ENCODE peak calls at places on chromosomes 3 and 15, in eight cellular contexts. R is NT2/D1; H is GM23338; Y is A549; L is CD8-positive, alpha-beta memory T cell; W is sigmoid colon; S is CD8-positive, alpha-beta T cell; A is fibroblast of lung. I is an unnamed sample.

GRCh38 chr15:58908550-58909309 is 24.7 kb downstream of the SLTM start:
- DNase-seq in R (no peak), H (no peak), Y (no peak), L (no peak), W (no peak), S (no peak), A (no peak), I (no peak)

GRCh38 chr3:52439426-52440248 is 5.3 kb downstream of the SEMA3G start:
- DNase-seq in R (no peak), H (no peak), Y (no peak), L (no peak), W (peak; percentile 62), S (no peak), A (no peak), I (peak; percentile 47)

GRCh38 chr3:98732239-98733054 is 30.7 kb upstream of the ST3GAL6 start:
- DNase-seq in R (peak; percentile 47), H (peak; percentile 78), Y (peak; percentile 55), L (no peak), W (peak; percentile 72), S (no peak), A (peak; percentile 35), I (peak; percentile 86)

GRCh38 chr15:49918106-49918505 is 200.9 kb downstream of the ATP8B4 start:
- DNase-seq in R (no peak), H (no peak), Y (no peak), L (no peak), W (no peak), S (no peak), A (peak; percentile 34), I (no peak)

GRCh38 chr15:70853855-70854668 is at the start of gene LARP6:
- DNase-seq in R (peak; percentile 23), H (peak; percentile 72), Y (peak; percentile 59), L (no peak), W (peak; percentile 73), S (no peak), A (peak; percentile 49), I (no peak)

GRCh38 chr15:39553947-39554731 is 26.7 kb upstream of the THBS1 start:
- DNase-seq in R (no peak), H (no peak), Y (no peak), L (no peak), W (peak; percentile 85), S (no peak), A (no peak), I (no peak)

GRCh38 chr15:39594056-39594763 is 13.3 kb downstream of the THBS1 start:
- DNase-seq in R (no peak), H (no peak), Y (no peak), L (peak; percentile 18), W (no peak), S (no peak), A (peak; percentile 8), I (no peak)

GRCh38 chr3:140395134-140396075 is 282.5 kb upstream of the TRIM42 start:
- DNase-seq in R (no peak), H (no peak), Y (no peak), L (no peak), W (no peak), S (no peak), A (no peak), I (no peak)

GRCh38 chr15:22265056-22265945 is 185.0 kb downstream of the OR4M2 start:
- DNase-seq in R (no peak), H (no peak), Y (no peak), L (no peak), W (no peak), S (no peak), A (no peak), I (peak; percentile 76)

GRCh38 chr3:40971191-40972168 is 227.8 kb upstream of the CTNNB1 start:
- DNase-seq in R (no peak), H (no peak), Y (peak; percentile 62), L (no peak), W (peak; percentile 93), S (no peak), A (peak; percentile 95), I (peak; percentile 79)

GRCh38 chr3:188975612-188976314 is 196.0 kb upstream of the TPRG1 start:
- DNase-seq in R (no peak), H (peak; percentile 22), Y (no peak), L (no peak), W (no peak), S (no peak), A (no peak), I (no peak)

GRCh38 chr15:27061739-27062138 is 90.8 kb downstream of the GABRG3 start:
- DNase-seq in R (no peak), H (no peak), Y (no peak), L (no peak), W (no peak), S (no peak), A (no peak), I (no peak)

GRCh38 chr3:134369231-134369741 is 5.0 kb downstream of the AMOTL2 start:
- DNase-seq in R (no peak), H (no peak), Y (no peak), L (no peak), W (peak; percentile 62), S (no peak), A (peak; percentile 90), I (peak; percentile 15)

GRCh38 chr3:120039642-120040610 is 54.3 kb downstream of the GSK3B start:
- DNase-seq in R (peak; percentile 13), H (peak; percentile 83), Y (no peak), L (no peak), W (no peak), S (no peak), A (no peak), I (no peak)

GRCh38 chr3:134375542-134376384 is 1.5 kb upstream of the AMOTL2 start:
- DNase-seq in R (no peak), H (no peak), Y (no peak), L (no peak), W (peak; percentile 65), S (no peak), A (no peak), I (peak; percentile 20)

GRCh38 chr3:39267631-39268553 is 11.9 kb downstream of the CX3CR1 start:
- DNase-seq in R (no peak), H (no peak), Y (no peak), L (peak; percentile 65), W (no peak), S (peak; percentile 35), A (no peak), I (no peak)

DNA sequence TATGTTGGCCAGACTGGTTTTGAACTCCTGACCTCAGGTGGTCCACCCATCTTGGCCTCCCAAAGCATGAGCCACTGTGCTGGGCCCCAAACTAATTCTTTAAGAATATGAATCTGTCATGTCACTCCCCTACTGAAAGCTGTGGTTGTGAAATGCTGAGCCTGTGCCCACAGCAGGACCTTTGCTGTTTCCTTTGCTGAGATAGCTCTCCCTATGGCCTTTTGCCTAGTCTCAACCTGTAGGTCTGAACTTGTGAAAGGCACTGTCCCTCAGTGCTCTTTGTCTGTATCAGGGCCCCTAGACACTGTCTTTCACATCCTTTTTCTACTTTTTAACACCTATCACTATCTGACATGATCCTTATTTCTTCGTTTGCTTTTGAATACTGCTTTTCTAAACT is 62.7 kb upstream of the CCR4 start:
- DNase-seq in R (no peak), H (no peak), Y (no peak), L (no peak), W (no peak), S (no peak), A (no peak), I (no peak)
- H3K4me1 ChIP-seq in R (peaks cover 19% of the 10 kb centered on the region), H (peaks cover 33% of the 10 kb centered on the region), Y (no peaks in the 10 kb centered on the region), L (no peaks in the 10 kb centered on the region), W (no peaks in the 10 kb centered on the region), S (no peaks in the 10 kb centered on the region), A (no peaks in the 10 kb centered on the region), I (no peaks in the 10 kb centered on the region)

DNA sequence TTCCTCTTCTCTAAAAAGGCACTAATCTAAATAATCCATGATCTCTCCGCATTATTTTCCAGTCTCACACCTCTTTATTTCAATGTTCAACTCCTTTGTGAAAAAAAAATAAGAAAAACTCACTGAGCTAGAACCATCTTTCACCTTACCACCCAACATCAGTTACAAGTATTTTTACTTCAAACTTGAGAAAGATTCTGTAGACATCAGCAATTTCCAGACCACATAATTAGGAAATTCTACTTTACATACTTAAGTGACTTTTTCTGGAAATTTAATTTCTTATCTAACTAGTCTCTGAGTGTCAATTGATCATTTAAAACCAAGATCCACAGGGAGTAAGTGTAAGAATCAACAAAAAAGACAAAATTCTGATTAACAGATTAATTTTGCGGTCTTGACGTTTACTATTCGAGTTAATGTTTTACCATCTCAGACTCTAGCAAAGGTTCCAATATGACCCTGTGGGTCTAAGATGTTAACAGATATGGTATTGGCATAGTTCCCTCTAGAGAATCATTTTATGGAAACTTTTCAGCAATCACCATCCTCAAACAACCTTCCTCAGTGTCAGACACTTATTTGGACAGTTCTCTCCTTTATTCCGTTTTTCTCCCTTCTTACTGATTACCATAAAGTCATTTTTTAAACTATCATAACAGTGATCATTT is 5.1 kb downstream of the ATP13A3 start:
- DNase-seq in R (no peak), H (no peak), Y (no peak), L (no peak), W (no peak), S (no peak), A (no peak), I (no peak)
- H3K4me1 ChIP-seq in R (no peaks in the 10 kb centered on the region), H (peaks cover 7% of the 10 kb centered on the region), Y (peaks cover 78% of the 10 kb centered on the region), L (peaks cover 21% of the 10 kb centered on the region), W (peaks cover 37% of the 10 kb centered on the region), S (peaks cover 20% of the 10 kb centered on the region), A (peaks cover 19% of the 10 kb centered on the region), I (peaks cover 86% of the 10 kb centered on the region)

GRCh38 chr15:77143606-77144005 is 72.7 kb upstream of the TSPAN3 start:
- DNase-seq in R (no peak), H (no peak), Y (no peak), L (no peak), W (no peak), S (no peak), A (peak; percentile 53), I (no peak)

GRCh38 chr15:77145370-77145769 is 74.5 kb upstream of the TSPAN3 start:
- DNase-seq in R (no peak), H (no peak), Y (no peak), L (no peak), W (no peak), S (no peak), A (no peak), I (no peak)

GRCh38 chr15:77144028-77144427 is 73.1 kb upstream of the TSPAN3 start:
- DNase-seq in R (no peak), H (no peak), Y (no peak), L (no peak), W (no peak), S (no peak), A (peak; percentile 75), I (no peak)

GRCh38 chr15:77143191-77143590 is 72.3 kb upstream of the TSPAN3 start:
- DNase-seq in R (no peak), H (no peak), Y (no peak), L (no peak), W (no peak), S (no peak), A (no peak), I (no peak)

GRCh38 chr15:77144492-77145070 is 73.7 kb upstream of the TSPAN3 start:
- DNase-seq in R (no peak), H (peak; percentile 17), Y (no peak), L (no peak), W (no peak), S (no peak), A (peak; percentile 98), I (no peak)
- H3K4me1 ChIP-seq in R (no peaks in the 10 kb centered on the region), H (no peaks in the 10 kb centered on the region), Y (no peaks in the 10 kb centered on the region), L (no peaks in the 10 kb centered on the region), W (peaks cover 11% of the 10 kb centered on the region), S (no peaks in the 10 kb centered on the region), A (peaks cover 30% of the 10 kb centered on the region), I (peaks cover 2% of the 10 kb centered on the region)

GRCh38 chr3:13851091-13851849 is 28.6 kb downstream of the WNT7A start:
- DNase-seq in R (no peak), H (no peak), Y (no peak), L (no peak), W (no peak), S (no peak), A (no peak), I (peak; percentile 64)
- H3K4me1 ChIP-seq in R (peaks cover 34% of the 10 kb centered on the region), H (peaks cover 5% of the 10 kb centered on the region), Y (no peaks in the 10 kb centered on the region), L (no peaks in the 10 kb centered on the region), W (no peaks in the 10 kb centered on the region), S (peaks cover 6% of the 10 kb centered on the region), A (no peaks in the 10 kb centered on the region), I (peaks cover 9% of the 10 kb centered on the region)

GRCh38 chr3:46354478-46354877 is 567 bp downstream of the CCR2 start:
- DNase-seq in R (no peak), H (no peak), Y (no peak), L (no peak), W (no peak), S (no peak), A (no peak), I (no peak)
- H3K4me1 ChIP-seq in R (no peaks in the 10 kb centered on the region), H (peaks cover 4% of the 10 kb centered on the region), Y (no peaks in the 10 kb centered on the region), L (peaks cover 47% of the 10 kb centered on the region), W (no peaks in the 10 kb centered on the region), S (peaks cover 34% of the 10 kb centered on the region), A (no peaks in the 10 kb centered on the region), I (peaks cover 65% of the 10 kb centered on the region)

I was measured in spleen.